ENCODE peak calls at places on chromosome 12, in six cellular contexts. N is GM23248, X is ascending aorta, F is neuronal stem cell, Y is aorta, B is heart left ventricle. J is an unnamed sample. For H3K4me1, the result is how much of the 10 kb centered on the place peaks cover.

GRCh38 chr12:5200276-5201087 is 156.8 kb downstream of the KCNA5 start:
- DNase-seq in N (peak), X (no peak), F (peak), Y (peak), B (peak), J (peak)

GRCh38 chr12:13661005-13661887 is 320.2 kb downstream of the GRIN2B start:
- DNase-seq in N (peak), X (peak), F (peak), Y (peak), B (peak), J (peak)

GRCh38 chr12:54047160-54047963 is 6.3 kb upstream of the HOXC4 start:
- DNase-seq in N (no peak), X (no peak), F (no peak), Y (no peak), B (no peak), J (no peak)

GRCh38 chr12:9244894-9245293 is 36.7 kb upstream of the PZP start:
- DNase-seq in N (peak), X (no peak), F (no peak), Y (no peak), B (no peak), J (no peak)

GRCh38 chr12:117977373-117977772 is 8.6 kb upstream of the KSR2 start:
- DNase-seq in N (no peak), X (no peak), F (no peak), Y (no peak), B (no peak), J (no peak)

GRCh38 chr12:46908236-46908935 is 82.6 kb upstream of the SLC38A4 start:
- DNase-seq in N (peak), X (no peak), F (no peak), Y (no peak), B (no peak), J (no peak)

GRCh38 chr12:79422060-79422812 is 268.5 kb downstream of the PAWR start:
- DNase-seq in N (peak), X (no peak), F (no peak), Y (no peak), B (no peak), J (no peak)

GRCh38 chr12:2325501-2325900 is 272.7 kb downstream of the CACNA1C start:
- DNase-seq in N (no peak), X (no peak), F (no peak), Y (no peak), B (no peak), J (no peak)

GRCh38 chr12:65615091-65615490 is 209.2 kb upstream of the HMGA2 start:
- DNase-seq in N (peak), X (no peak), F (no peak), Y (no peak), B (no peak), J (no peak)

GRCh38 chr12:43836455-43836989 is 641 bp downstream of the TMEM117 start:
- DNase-seq in N (peak), X (no peak), F (no peak), Y (no peak), B (no peak), J (no peak)

GRCh38 chr12:106128526-106129430 is 10.0 kb downstream of the NUAK1 start:
- DNase-seq in N (no peak), X (no peak), F (no peak), Y (no peak), B (no peak), J (no peak)

GRCh38 chr12:131004166-131004565 is 50.5 kb downstream of the ADGRD1 start:
- DNase-seq in N (no peak), X (no peak), F (no peak), Y (peak), B (no peak), J (no peak)

GRCh38 chr12:8662592-8662991 is at the start of gene MFAP5:
- DNase-seq in N (peak), X (no peak), F (no peak), Y (no peak), B (peak), J (peak)

GRCh38 chr12:111838353-111838752 is 3.7 kb upstream of the MAPKAPK5 start:
- DNase-seq in N (no peak), X (no peak), F (no peak), Y (no peak), B (no peak), J (no peak)

GRCh38 chr12:111413442-111414086 is 7.8 kb downstream of the SH2B3 start:
- DNase-seq in N (peak), X (no peak), F (no peak), Y (no peak), B (no peak), J (peak)

GRCh38 chr12:120212301-120212700 is 11.4 kb upstream of the RPLP0 start:
- DNase-seq in N (no peak), X (no peak), F (no peak), Y (no peak), B (no peak), J (peak)

GRCh38 chr12:54689034-54689372 is 40.8 kb upstream of the DCD start:
- DNase-seq in N (no peak), X (no peak), F (no peak), Y (no peak), B (no peak), J (no peak)

GRCh38 chr12:80892597-80893445 is 44.9 kb downstream of the LIN7A start:
- DNase-seq in N (peak), X (no peak), F (no peak), Y (no peak), B (no peak), J (no peak)

GRCh38 chr12:32533971-32534590 is 134.7 kb downstream of the FGD4 start:
- DNase-seq in N (peak), X (peak), F (no peak), Y (peak), B (peak), J (peak)

GRCh38 chr12:54294914-54295566 is 5.8 kb downstream of the NFE2 start:
- DNase-seq in N (no peak), X (no peak), F (no peak), Y (no peak), B (no peak), J (no peak)

GRCh38 chr12:79988368-79988767 is 53.5 kb upstream of the PPP1R12A start:
- DNase-seq in N (peak), X (no peak), F (no peak), Y (no peak), B (no peak), J (no peak)

GRCh38 chr12:27552235-27552634 is 28.2 kb downstream of the PPFIBP1 start:
- DNase-seq in N (no peak), X (no peak), F (no peak), Y (no peak), B (no peak), J (no peak)

GRCh38 chr12:32444895-32445294 is 45.5 kb downstream of the FGD4 start:
- DNase-seq in N (peak), X (no peak), F (no peak), Y (no peak), B (no peak), J (no peak)

GRCh38 chr12:16220120-16220519 is 57.4 kb downstream of the SLC15A5 start:
- DNase-seq in N (no peak), X (no peak), F (no peak), Y (no peak), B (no peak), J (no peak)

GRCh38 chr12:71440393-71441349 is 1.1 kb downstream of the LGR5 start:
- DNase-seq in N (peak), X (no peak), F (no peak), Y (peak), B (no peak), J (no peak)

GRCh38 chr12:8078916-8079315 is 3.2 kb upstream of the NECAP1 start:
- DNase-seq in N (no peak), X (no peak), F (no peak), Y (no peak), B (no peak), J (no peak)

GRCh38 chr12:110577717-110578521 is 5.2 kb downstream of the PPTC7 start:
- DNase-seq in N (peak), X (no peak), F (no peak), Y (no peak), B (no peak), J (no peak)

GRCh38 chr12:7512528-7512927 is 9.0 kb upstream of the CD163 start:
- DNase-seq in N (peak), X (no peak), F (no peak), Y (peak), B (no peak), J (peak)

GRCh38 chr12:64810831-64811230 is 13.6 kb upstream of the TBC1D30 start:
- DNase-seq in N (peak), X (no peak), F (no peak), Y (no peak), B (no peak), J (no peak)

GRCh38 chr12:110940933-110941332 is 20.6 kb upstream of the MYL2 start:
- DNase-seq in N (no peak), X (no peak), F (no peak), Y (no peak), B (no peak), J (no peak)

GRCh38 chr12:16030729-16031128 is 119.6 kb downstream of the DERA start:
- DNase-seq in N (no peak), X (no peak), F (no peak), Y (no peak), B (no peak), J (no peak)

GRCh38 chr12:121295123-121295745 is 1.3 kb downstream of the CAMKK2 start:
- DNase-seq in N (no peak), X (peak), F (peak), Y (no peak), B (no peak), J (no peak)

GRCh38 chr12:50246873-50247612 is 36.3 kb downstream of the LIMA1 start:
- DNase-seq in N (peak), X (peak), F (no peak), Y (peak), B (peak), J (peak)

GRCh38 chr12:48777501-48778400 is 11.1 kb downstream of the ADCY6 start:
- DNase-seq in N (no peak), X (no peak), F (no peak), Y (no peak), B (no peak), J (peak)

GRCh38 chr12:25020621-25021243 is 71.8 kb upstream of the BCAT1 start:
- DNase-seq in N (no peak), X (no peak), F (no peak), Y (no peak), B (no peak), J (no peak)

GRCh38 chr12:25023808-25024207 is 74.9 kb upstream of the BCAT1 start:
- DNase-seq in N (no peak), X (no peak), F (no peak), Y (no peak), B (no peak), J (no peak)

GRCh38 chr12:25025260-25025659 is 76.4 kb upstream of the BCAT1 start:
- DNase-seq in N (no peak), X (no peak), F (peak), Y (no peak), B (no peak), J (no peak)

DNA sequence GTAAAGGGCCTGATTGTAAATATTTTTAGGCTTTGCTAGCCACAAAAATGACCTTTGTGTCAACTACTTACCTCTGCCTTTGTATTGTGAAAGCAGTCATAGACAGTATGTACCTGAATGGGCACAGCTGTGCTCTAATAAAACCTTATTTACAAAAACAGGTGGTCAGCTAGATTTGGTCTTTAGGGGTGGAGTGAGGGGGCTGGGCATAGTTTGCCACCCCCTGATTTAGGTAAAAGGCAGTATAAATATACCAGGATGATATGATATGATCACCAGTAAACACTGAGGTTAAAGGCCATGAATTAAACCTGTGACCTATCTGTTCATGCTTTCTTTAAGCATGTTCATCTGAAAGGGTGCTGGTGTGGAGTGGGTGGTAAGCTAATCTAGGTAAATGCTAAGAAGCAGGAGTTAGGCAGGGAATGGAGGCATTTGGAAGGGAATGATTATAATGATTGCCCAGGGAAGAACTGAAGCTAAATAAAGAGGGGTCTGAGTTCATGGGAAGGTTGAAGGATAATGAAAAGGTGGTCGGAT is 77.1 kb upstream of the BCAT1 start:
- DNase-seq in N (no peak), X (no peak), F (no peak), Y (no peak), B (no peak), J (no peak)
- H3K4me1 ChIP-seq in N (under half), X (under half), F (under half), Y (under half), B (under half), J (under half)

GRCh38 chr12:91332305-91332704 is 149.7 kb upstream of the DCN start:
- DNase-seq in N (no peak), X (no peak), F (no peak), Y (no peak), B (no peak), J (no peak)

GRCh38 chr12:91331371-91331770 is 148.8 kb upstream of the DCN start:
- DNase-seq in N (peak), X (no peak), F (no peak), Y (no peak), B (no peak), J (no peak)

GRCh38 chr12:91327136-91327535 is 144.5 kb upstream of the DCN start:
- DNase-seq in N (peak), X (no peak), F (no peak), Y (no peak), B (no peak), J (no peak)

GRCh38 chr12:91327889-91328288 is 145.3 kb upstream of the DCN start:
- DNase-seq in N (peak), X (no peak), F (no peak), Y (no peak), B (no peak), J (no peak)

DNA sequence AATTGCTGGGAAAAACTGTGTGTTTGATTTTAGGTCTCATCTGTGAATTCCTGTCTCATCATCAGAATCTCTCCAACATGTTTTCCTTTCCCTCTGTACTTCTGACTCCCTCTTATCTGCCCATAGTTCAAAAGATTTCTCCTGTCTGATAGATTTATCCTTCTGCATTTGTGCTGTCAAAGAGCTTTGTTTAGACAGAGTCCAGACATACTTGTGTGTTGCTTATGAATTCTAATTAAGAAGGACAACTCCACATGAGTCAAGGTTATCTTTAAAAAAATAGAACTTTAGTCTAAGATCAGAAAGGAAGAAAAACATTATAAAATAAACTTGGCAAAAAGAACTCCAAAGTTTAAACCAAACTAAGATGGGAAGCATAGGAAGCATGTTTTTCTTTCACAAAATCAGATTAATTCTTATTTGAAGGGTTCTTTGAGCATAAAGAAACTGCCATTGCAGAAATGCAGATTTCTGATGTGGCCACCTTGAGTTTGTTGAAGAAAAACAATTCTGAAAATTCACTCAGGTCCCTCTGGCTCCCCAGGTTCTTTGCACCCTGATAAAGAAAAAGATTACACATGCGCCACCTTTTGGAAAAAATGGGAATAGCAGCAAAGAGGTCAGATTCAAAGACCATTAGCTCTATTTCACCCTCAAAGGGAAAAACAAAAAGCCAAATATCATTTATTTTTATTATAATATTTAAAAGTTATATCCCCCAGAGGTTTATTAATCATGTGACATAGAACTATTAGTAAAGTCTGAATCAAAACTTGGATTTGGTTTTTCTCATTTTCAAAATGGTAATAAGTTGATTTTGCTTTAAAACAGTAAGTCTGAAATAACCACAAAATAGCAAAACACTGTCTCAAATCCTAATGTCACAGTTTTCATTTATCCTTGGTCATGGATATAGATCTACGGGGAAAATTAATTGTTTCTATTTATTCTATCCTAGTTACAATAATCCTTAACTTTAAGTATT is 143.7 kb upstream of the DCN start:
- DNase-seq in N (peak), X (peak), F (peak), Y (no peak), B (peak), J (no peak)
- H3K4me3 ChIP-seq in N (peak), X (peak), F (no peak), Y (no peak), B (peak), J (no peak)

GRCh38 chr12:20523658-20524057 is 155.3 kb downstream of the PDE3A start:
- DNase-seq in N (peak), X (no peak), F (no peak), Y (no peak), B (no peak), J (no peak)

GRCh38 chr12:20524113-20524512 is 155.8 kb downstream of the PDE3A start:
- DNase-seq in N (no peak), X (no peak), F (no peak), Y (no peak), B (no peak), J (no peak)

GRCh38 chr12:20525064-20525610 is 156.8 kb downstream of the PDE3A start:
- DNase-seq in N (no peak), X (no peak), F (no peak), Y (no peak), B (no peak), J (no peak)

GRCh38 chr12:20514598-20514997 is 146.3 kb downstream of the PDE3A start:
- DNase-seq in N (no peak), X (no peak), F (no peak), Y (no peak), B (no peak), J (no peak)

GRCh38 chr12:20520572-20520971 is 152.2 kb downstream of the PDE3A start:
- DNase-seq in N (no peak), X (no peak), F (no peak), Y (no peak), B (no peak), J (no peak)
- H3K27ac ChIP-seq in N (no peak), X (no peak), F (no peak), Y (no peak), B (no peak), J (no peak)

GRCh38 chr12:52890417-52890816 is 14.5 kb downstream of the KRT8 start:
- DNase-seq in N (no peak), X (no peak), F (no peak), Y (no peak), B (no peak), J (no peak)

GRCh38 chr12:52879394-52880351 is 25.2 kb downstream of the KRT8 start:
- DNase-seq in N (peak), X (peak), F (peak), Y (peak), B (peak), J (peak)

GRCh38 chr12:52878507-52879393 is 26.1 kb downstream of the KRT8 start:
- DNase-seq in N (no peak), X (no peak), F (no peak), Y (no peak), B (no peak), J (no peak)

GRCh38 chr12:52884526-52885293 is 20.2 kb downstream of the KRT8 start:
- DNase-seq in N (peak), X (peak), F (peak), Y (peak), B (peak), J (peak)
- H3K4me1 ChIP-seq in N (under half), X (under half), F (under half), Y (under half), B (under half), J (under half)

J was measured in right cardiac atrium.